ENCODE peak calls at places on chromosomes 2 and 18, in nine cellular contexts. One of them, this sample, is unnamed.

GRCh38 chr2:26648516-26648915 is 7.3 kb upstream of the CIB4 start:
- DNase-seq in effector memory CD4-positive, alpha-beta T cell: no peak
- DNase-seq in activated naive CD8-positive, alpha-beta T cell treated with anti-CD3 and anti-CD28 coated beads, Interleukin-2, amount 50 U/mL, for 24 hours: no peak
- DNase-seq in stimulated activated CD4-positive, alpha-beta T cell treated with anti-CD3 and anti-CD28 coated beads, TNF-alpha, amount 100 ng/mL, for 4 hours: no peak
- DNase-seq in NCI-H345: no peak
- DNase-seq in stomach: peak; percentile 11
- DNase-seq in kidney glomerular epithelial cell: no peak
- DNase-seq in cardiac muscle cell: no peak
- DNase-seq in SK-N-SH: no peak
- DNase-seq in this sample: no peak

GRCh38 chr2:25158096-25158852 is 10.1 kb downstream of the POMC start:
- DNase-seq in effector memory CD4-positive, alpha-beta T cell: no peak
- DNase-seq in activated naive CD8-positive, alpha-beta T cell treated with anti-CD3 and anti-CD28 coated beads, Interleukin-2, amount 50 U/mL, for 24 hours: no peak
- DNase-seq in stimulated activated CD4-positive, alpha-beta T cell treated with anti-CD3 and anti-CD28 coated beads, TNF-alpha, amount 100 ng/mL, for 4 hours: no peak
- DNase-seq in NCI-H345: no peak
- DNase-seq in stomach: no peak
- DNase-seq in kidney glomerular epithelial cell: no peak
- DNase-seq in cardiac muscle cell: no peak
- DNase-seq in SK-N-SH: no peak
- DNase-seq in this sample: no peak

GRCh38 chr2:98543842-98544241 is 64.5 kb downstream of the COA5 start:
- DNase-seq in effector memory CD4-positive, alpha-beta T cell: no peak
- DNase-seq in activated naive CD8-positive, alpha-beta T cell treated with anti-CD3 and anti-CD28 coated beads, Interleukin-2, amount 50 U/mL, for 24 hours: no peak
- DNase-seq in stimulated activated CD4-positive, alpha-beta T cell treated with anti-CD3 and anti-CD28 coated beads, TNF-alpha, amount 100 ng/mL, for 4 hours: no peak
- DNase-seq in NCI-H345: no peak
- DNase-seq in stomach: no peak
- DNase-seq in kidney glomerular epithelial cell: no peak
- DNase-seq in cardiac muscle cell: no peak
- DNase-seq in SK-N-SH: no peak
- DNase-seq in this sample: no peak

GRCh38 chr2:109526442-109526970 is 87.3 kb downstream of the SEPTIN10 start:
- DNase-seq in effector memory CD4-positive, alpha-beta T cell: no peak
- DNase-seq in activated naive CD8-positive, alpha-beta T cell treated with anti-CD3 and anti-CD28 coated beads, Interleukin-2, amount 50 U/mL, for 24 hours: no peak
- DNase-seq in stimulated activated CD4-positive, alpha-beta T cell treated with anti-CD3 and anti-CD28 coated beads, TNF-alpha, amount 100 ng/mL, for 4 hours: no peak
- DNase-seq in NCI-H345: no peak
- DNase-seq in stomach: no peak
- DNase-seq in kidney glomerular epithelial cell: no peak
- DNase-seq in cardiac muscle cell: no peak
- DNase-seq in SK-N-SH: no peak
- DNase-seq in this sample: no peak

GRCh38 chr2:39476524-39476923 is 39.4 kb upstream of the MAP4K3 start:
- DNase-seq in effector memory CD4-positive, alpha-beta T cell: no peak
- DNase-seq in activated naive CD8-positive, alpha-beta T cell treated with anti-CD3 and anti-CD28 coated beads, Interleukin-2, amount 50 U/mL, for 24 hours: no peak
- DNase-seq in stimulated activated CD4-positive, alpha-beta T cell treated with anti-CD3 and anti-CD28 coated beads, TNF-alpha, amount 100 ng/mL, for 4 hours: no peak
- DNase-seq in NCI-H345: no peak
- DNase-seq in stomach: no peak
- DNase-seq in kidney glomerular epithelial cell: no peak
- DNase-seq in cardiac muscle cell: no peak
- DNase-seq in SK-N-SH: no peak
- DNase-seq in this sample: no peak

GRCh38 chr2:234453216-234453615 is 43.7 kb downstream of the ARL4C start:
- DNase-seq in effector memory CD4-positive, alpha-beta T cell: no peak
- DNase-seq in activated naive CD8-positive, alpha-beta T cell treated with anti-CD3 and anti-CD28 coated beads, Interleukin-2, amount 50 U/mL, for 24 hours: no peak
- DNase-seq in stimulated activated CD4-positive, alpha-beta T cell treated with anti-CD3 and anti-CD28 coated beads, TNF-alpha, amount 100 ng/mL, for 4 hours: no peak
- DNase-seq in NCI-H345: no peak
- DNase-seq in stomach: no peak
- DNase-seq in kidney glomerular epithelial cell: no peak
- DNase-seq in cardiac muscle cell: no peak
- DNase-seq in SK-N-SH: no peak
- DNase-seq in this sample: no peak

GRCh38 chr2:73931531-73932500 is 5.1 kb downstream of the DGUOK start:
- DNase-seq in effector memory CD4-positive, alpha-beta T cell: no peak
- DNase-seq in activated naive CD8-positive, alpha-beta T cell treated with anti-CD3 and anti-CD28 coated beads, Interleukin-2, amount 50 U/mL, for 24 hours: peak; percentile 43
- DNase-seq in stimulated activated CD4-positive, alpha-beta T cell treated with anti-CD3 and anti-CD28 coated beads, TNF-alpha, amount 100 ng/mL, for 4 hours: peak; percentile 27
- DNase-seq in NCI-H345: no peak
- DNase-seq in stomach: no peak
- DNase-seq in kidney glomerular epithelial cell: peak; percentile 14
- DNase-seq in cardiac muscle cell: no peak
- DNase-seq in SK-N-SH: no peak
- DNase-seq in this sample: no peak

GRCh38 chr2:15246870-15247269 is 314.3 kb downstream of the NBAS start:
- DNase-seq in effector memory CD4-positive, alpha-beta T cell: no peak
- DNase-seq in activated naive CD8-positive, alpha-beta T cell treated with anti-CD3 and anti-CD28 coated beads, Interleukin-2, amount 50 U/mL, for 24 hours: no peak
- DNase-seq in stimulated activated CD4-positive, alpha-beta T cell treated with anti-CD3 and anti-CD28 coated beads, TNF-alpha, amount 100 ng/mL, for 4 hours: no peak
- DNase-seq in NCI-H345: no peak
- DNase-seq in stomach: no peak
- DNase-seq in kidney glomerular epithelial cell: no peak
- DNase-seq in cardiac muscle cell: no peak
- DNase-seq in SK-N-SH: no peak
- DNase-seq in this sample: no peak

GRCh38 chr18:24497052-24497754 is 36.8 kb downstream of the HRH4 start:
- DNase-seq in effector memory CD4-positive, alpha-beta T cell: no peak
- DNase-seq in activated naive CD8-positive, alpha-beta T cell treated with anti-CD3 and anti-CD28 coated beads, Interleukin-2, amount 50 U/mL, for 24 hours: no peak
- DNase-seq in stimulated activated CD4-positive, alpha-beta T cell treated with anti-CD3 and anti-CD28 coated beads, TNF-alpha, amount 100 ng/mL, for 4 hours: no peak
- DNase-seq in NCI-H345: no peak
- DNase-seq in stomach: no peak
- DNase-seq in kidney glomerular epithelial cell: peak; percentile 41
- DNase-seq in cardiac muscle cell: no peak
- DNase-seq in SK-N-SH: no peak
- DNase-seq in this sample: no peak

GRCh38 chr2:26744953-26745352 is 19.1 kb upstream of the SLC35F6 start:
- DNase-seq in effector memory CD4-positive, alpha-beta T cell: no peak
- DNase-seq in activated naive CD8-positive, alpha-beta T cell treated with anti-CD3 and anti-CD28 coated beads, Interleukin-2, amount 50 U/mL, for 24 hours: no peak
- DNase-seq in stimulated activated CD4-positive, alpha-beta T cell treated with anti-CD3 and anti-CD28 coated beads, TNF-alpha, amount 100 ng/mL, for 4 hours: no peak
- DNase-seq in NCI-H345: no peak
- DNase-seq in stomach: no peak
- DNase-seq in kidney glomerular epithelial cell: no peak
- DNase-seq in cardiac muscle cell: no peak
- DNase-seq in SK-N-SH: peak; percentile 13
- DNase-seq in this sample: no peak

GRCh38 chr2:48144777-48145176 is 238.5 kb upstream of the FBXO11 start:
- DNase-seq in effector memory CD4-positive, alpha-beta T cell: no peak
- DNase-seq in activated naive CD8-positive, alpha-beta T cell treated with anti-CD3 and anti-CD28 coated beads, Interleukin-2, amount 50 U/mL, for 24 hours: no peak
- DNase-seq in stimulated activated CD4-positive, alpha-beta T cell treated with anti-CD3 and anti-CD28 coated beads, TNF-alpha, amount 100 ng/mL, for 4 hours: no peak
- DNase-seq in NCI-H345: peak; percentile 37
- DNase-seq in stomach: no peak
- DNase-seq in kidney glomerular epithelial cell: no peak
- DNase-seq in cardiac muscle cell: peak; percentile 63
- DNase-seq in SK-N-SH: no peak
- DNase-seq in this sample: no peak

GRCh38 chr2:54572262-54572635 is 116.1 kb downstream of the SPTBN1 start:
- DNase-seq in effector memory CD4-positive, alpha-beta T cell: no peak
- DNase-seq in activated naive CD8-positive, alpha-beta T cell treated with anti-CD3 and anti-CD28 coated beads, Interleukin-2, amount 50 U/mL, for 24 hours: no peak
- DNase-seq in stimulated activated CD4-positive, alpha-beta T cell treated with anti-CD3 and anti-CD28 coated beads, TNF-alpha, amount 100 ng/mL, for 4 hours: no peak
- DNase-seq in NCI-H345: peak; percentile 66
- DNase-seq in stomach: no peak
- DNase-seq in kidney glomerular epithelial cell: peak; percentile 87
- DNase-seq in cardiac muscle cell: no peak
- DNase-seq in SK-N-SH: no peak
- DNase-seq in this sample: no peak

GRCh38 chr2:20250436-20250835 is 25.5 kb upstream of the SDC1 start:
- DNase-seq in effector memory CD4-positive, alpha-beta T cell: no peak
- DNase-seq in activated naive CD8-positive, alpha-beta T cell treated with anti-CD3 and anti-CD28 coated beads, Interleukin-2, amount 50 U/mL, for 24 hours: no peak
- DNase-seq in stimulated activated CD4-positive, alpha-beta T cell treated with anti-CD3 and anti-CD28 coated beads, TNF-alpha, amount 100 ng/mL, for 4 hours: no peak
- DNase-seq in NCI-H345: no peak
- DNase-seq in stomach: no peak
- DNase-seq in kidney glomerular epithelial cell: no peak
- DNase-seq in cardiac muscle cell: no peak
- DNase-seq in SK-N-SH: no peak
- DNase-seq in this sample: no peak

GRCh38 chr2:98503481-98504096 is 58.9 kb downstream of the INPP4A start:
- DNase-seq in effector memory CD4-positive, alpha-beta T cell: no peak
- DNase-seq in activated naive CD8-positive, alpha-beta T cell treated with anti-CD3 and anti-CD28 coated beads, Interleukin-2, amount 50 U/mL, for 24 hours: no peak
- DNase-seq in stimulated activated CD4-positive, alpha-beta T cell treated with anti-CD3 and anti-CD28 coated beads, TNF-alpha, amount 100 ng/mL, for 4 hours: no peak
- DNase-seq in NCI-H345: no peak
- DNase-seq in stomach: no peak
- DNase-seq in kidney glomerular epithelial cell: no peak
- DNase-seq in cardiac muscle cell: no peak
- DNase-seq in SK-N-SH: no peak
- DNase-seq in this sample: no peak

GRCh38 chr2:239792649-239793010 is 232.5 kb downstream of the NDUFA10 start:
- DNase-seq in effector memory CD4-positive, alpha-beta T cell: no peak
- DNase-seq in activated naive CD8-positive, alpha-beta T cell treated with anti-CD3 and anti-CD28 coated beads, Interleukin-2, amount 50 U/mL, for 24 hours: no peak
- DNase-seq in stimulated activated CD4-positive, alpha-beta T cell treated with anti-CD3 and anti-CD28 coated beads, TNF-alpha, amount 100 ng/mL, for 4 hours: no peak
- DNase-seq in NCI-H345: no peak
- DNase-seq in stomach: peak; percentile 13
- DNase-seq in kidney glomerular epithelial cell: no peak
- DNase-seq in cardiac muscle cell: no peak
- DNase-seq in SK-N-SH: no peak
- DNase-seq in this sample: peak; percentile 19

GRCh38 chr2:110876167-110876999 is 144.0 kb downstream of the ACOXL start:
- DNase-seq in effector memory CD4-positive, alpha-beta T cell: no peak
- DNase-seq in activated naive CD8-positive, alpha-beta T cell treated with anti-CD3 and anti-CD28 coated beads, Interleukin-2, amount 50 U/mL, for 24 hours: no peak
- DNase-seq in stimulated activated CD4-positive, alpha-beta T cell treated with anti-CD3 and anti-CD28 coated beads, TNF-alpha, amount 100 ng/mL, for 4 hours: no peak
- DNase-seq in NCI-H345: no peak
- DNase-seq in stomach: no peak
- DNase-seq in kidney glomerular epithelial cell: no peak
- DNase-seq in cardiac muscle cell: no peak
- DNase-seq in SK-N-SH: no peak
- DNase-seq in this sample: no peak

GRCh38 chr18:44758821-44759624 is 78.3 kb downstream of the SETBP1 start:
- DNase-seq in effector memory CD4-positive, alpha-beta T cell: no peak
- DNase-seq in activated naive CD8-positive, alpha-beta T cell treated with anti-CD3 and anti-CD28 coated beads, Interleukin-2, amount 50 U/mL, for 24 hours: peak; percentile 59
- DNase-seq in stimulated activated CD4-positive, alpha-beta T cell treated with anti-CD3 and anti-CD28 coated beads, TNF-alpha, amount 100 ng/mL, for 4 hours: no peak
- DNase-seq in NCI-H345: no peak
- DNase-seq in stomach: no peak
- DNase-seq in kidney glomerular epithelial cell: no peak
- DNase-seq in cardiac muscle cell: no peak
- DNase-seq in SK-N-SH: no peak
- DNase-seq in this sample: no peak

GRCh38 chr2:100237770-100238169 is 84.5 kb downstream of the LONRF2 start:
- DNase-seq in effector memory CD4-positive, alpha-beta T cell: no peak
- DNase-seq in activated naive CD8-positive, alpha-beta T cell treated with anti-CD3 and anti-CD28 coated beads, Interleukin-2, amount 50 U/mL, for 24 hours: no peak
- DNase-seq in stimulated activated CD4-positive, alpha-beta T cell treated with anti-CD3 and anti-CD28 coated beads, TNF-alpha, amount 100 ng/mL, for 4 hours: no peak
- DNase-seq in NCI-H345: no peak
- DNase-seq in stomach: peak; percentile 22
- DNase-seq in kidney glomerular epithelial cell: peak; percentile 2
- DNase-seq in cardiac muscle cell: peak; percentile 25
- DNase-seq in SK-N-SH: peak; percentile 51
- DNase-seq in this sample: no peak

GRCh38 chr2:232327089-232328037 is 51.2 kb upstream of the ALPP start:
- DNase-seq in effector memory CD4-positive, alpha-beta T cell: peak; percentile 62
- DNase-seq in activated naive CD8-positive, alpha-beta T cell treated with anti-CD3 and anti-CD28 coated beads, Interleukin-2, amount 50 U/mL, for 24 hours: peak; percentile 88
- DNase-seq in stimulated activated CD4-positive, alpha-beta T cell treated with anti-CD3 and anti-CD28 coated beads, TNF-alpha, amount 100 ng/mL, for 4 hours: peak; percentile 66
- DNase-seq in NCI-H345: peak; percentile 41
- DNase-seq in stomach: peak; percentile 77
- DNase-seq in kidney glomerular epithelial cell: peak; percentile 18
- DNase-seq in cardiac muscle cell: peak; percentile 64
- DNase-seq in SK-N-SH: peak; percentile 85
- DNase-seq in this sample: peak; percentile 80

GRCh38 chr2:169573974-169574299 is 272 bp upstream of the FASTKD1 start:
- DNase-seq in effector memory CD4-positive, alpha-beta T cell: no peak
- DNase-seq in activated naive CD8-positive, alpha-beta T cell treated with anti-CD3 and anti-CD28 coated beads, Interleukin-2, amount 50 U/mL, for 24 hours: no peak
- DNase-seq in stimulated activated CD4-positive, alpha-beta T cell treated with anti-CD3 and anti-CD28 coated beads, TNF-alpha, amount 100 ng/mL, for 4 hours: no peak
- DNase-seq in NCI-H345: no peak
- DNase-seq in stomach: no peak
- DNase-seq in kidney glomerular epithelial cell: no peak
- DNase-seq in cardiac muscle cell: no peak
- DNase-seq in SK-N-SH: no peak
- DNase-seq in this sample: no peak

GRCh38 chr2:160859086-160859485 is 301.1 kb upstream of the TANK start:
- DNase-seq in effector memory CD4-positive, alpha-beta T cell: no peak
- DNase-seq in activated naive CD8-positive, alpha-beta T cell treated with anti-CD3 and anti-CD28 coated beads, Interleukin-2, amount 50 U/mL, for 24 hours: no peak
- DNase-seq in stimulated activated CD4-positive, alpha-beta T cell treated with anti-CD3 and anti-CD28 coated beads, TNF-alpha, amount 100 ng/mL, for 4 hours: no peak
- DNase-seq in NCI-H345: peak; percentile 46
- DNase-seq in stomach: no peak
- DNase-seq in kidney glomerular epithelial cell: no peak
- DNase-seq in cardiac muscle cell: peak; percentile 12
- DNase-seq in SK-N-SH: peak; percentile 8
- DNase-seq in this sample: peak; percentile 47

GRCh38 chr2:190343500-190344274 is at the start of gene INPP1:
- DNase-seq in effector memory CD4-positive, alpha-beta T cell: peak; percentile 13
- DNase-seq in activated naive CD8-positive, alpha-beta T cell treated with anti-CD3 and anti-CD28 coated beads, Interleukin-2, amount 50 U/mL, for 24 hours: peak; percentile 53
- DNase-seq in stimulated activated CD4-positive, alpha-beta T cell treated with anti-CD3 and anti-CD28 coated beads, TNF-alpha, amount 100 ng/mL, for 4 hours: no peak
- DNase-seq in NCI-H345: peak; percentile 58
- DNase-seq in stomach: peak; percentile 64
- DNase-seq in kidney glomerular epithelial cell: peak; percentile 41
- DNase-seq in cardiac muscle cell: peak; percentile 68
- DNase-seq in SK-N-SH: peak; percentile 87
- DNase-seq in this sample: peak; percentile 79

GRCh38 chr2:26889796-26890195 is 41.9 kb downstream of the DPYSL5 start:
- DNase-seq in effector memory CD4-positive, alpha-beta T cell: no peak
- DNase-seq in activated naive CD8-positive, alpha-beta T cell treated with anti-CD3 and anti-CD28 coated beads, Interleukin-2, amount 50 U/mL, for 24 hours: no peak
- DNase-seq in stimulated activated CD4-positive, alpha-beta T cell treated with anti-CD3 and anti-CD28 coated beads, TNF-alpha, amount 100 ng/mL, for 4 hours: no peak
- DNase-seq in NCI-H345: no peak
- DNase-seq in stomach: no peak
- DNase-seq in kidney glomerular epithelial cell: no peak
- DNase-seq in cardiac muscle cell: no peak
- DNase-seq in SK-N-SH: no peak
- DNase-seq in this sample: no peak

GRCh38 chr18:13878858-13879257 is 36.5 kb downstream of the MC2R start:
- DNase-seq in effector memory CD4-positive, alpha-beta T cell: no peak
- DNase-seq in activated naive CD8-positive, alpha-beta T cell treated with anti-CD3 and anti-CD28 coated beads, Interleukin-2, amount 50 U/mL, for 24 hours: no peak
- DNase-seq in stimulated activated CD4-positive, alpha-beta T cell treated with anti-CD3 and anti-CD28 coated beads, TNF-alpha, amount 100 ng/mL, for 4 hours: no peak
- DNase-seq in NCI-H345: peak; percentile 28
- DNase-seq in stomach: no peak
- DNase-seq in kidney glomerular epithelial cell: no peak
- DNase-seq in cardiac muscle cell: no peak
- DNase-seq in SK-N-SH: no peak
- DNase-seq in this sample: no peak

GRCh38 chr2:140117371-140117770 is 1337.2 kb upstream of the NXPH2 start:
- DNase-seq in effector memory CD4-positive, alpha-beta T cell: no peak
- DNase-seq in activated naive CD8-positive, alpha-beta T cell treated with anti-CD3 and anti-CD28 coated beads, Interleukin-2, amount 50 U/mL, for 24 hours: no peak
- DNase-seq in stimulated activated CD4-positive, alpha-beta T cell treated with anti-CD3 and anti-CD28 coated beads, TNF-alpha, amount 100 ng/mL, for 4 hours: no peak
- DNase-seq in NCI-H345: no peak
- DNase-seq in stomach: no peak
- DNase-seq in kidney glomerular epithelial cell: peak; percentile 86
- DNase-seq in cardiac muscle cell: no peak
- DNase-seq in SK-N-SH: no peak
- DNase-seq in this sample: no peak

GRCh38 chr18:9825571-9826073 is 60.2 kb upstream of the TXNDC2 start:
- DNase-seq in effector memory CD4-positive, alpha-beta T cell: no peak
- DNase-seq in activated naive CD8-positive, alpha-beta T cell treated with anti-CD3 and anti-CD28 coated beads, Interleukin-2, amount 50 U/mL, for 24 hours: no peak
- DNase-seq in stimulated activated CD4-positive, alpha-beta T cell treated with anti-CD3 and anti-CD28 coated beads, TNF-alpha, amount 100 ng/mL, for 4 hours: no peak
- DNase-seq in NCI-H345: peak; percentile 4
- DNase-seq in stomach: no peak
- DNase-seq in kidney glomerular epithelial cell: peak; percentile 81
- DNase-seq in cardiac muscle cell: no peak
- DNase-seq in SK-N-SH: no peak
- DNase-seq in this sample: no peak

GRCh38 chr2:39568561-39569006 is 97.1 kb upstream of the TMEM178A start:
- DNase-seq in effector memory CD4-positive, alpha-beta T cell: no peak
- DNase-seq in activated naive CD8-positive, alpha-beta T cell treated with anti-CD3 and anti-CD28 coated beads, Interleukin-2, amount 50 U/mL, for 24 hours: no peak
- DNase-seq in stimulated activated CD4-positive, alpha-beta T cell treated with anti-CD3 and anti-CD28 coated beads, TNF-alpha, amount 100 ng/mL, for 4 hours: no peak
- DNase-seq in NCI-H345: no peak
- DNase-seq in stomach: no peak
- DNase-seq in kidney glomerular epithelial cell: peak; percentile 85
- DNase-seq in cardiac muscle cell: no peak
- DNase-seq in SK-N-SH: no peak
- DNase-seq in this sample: no peak

GRCh38 chr2:198314559-198315153 is 510.3 kb downstream of the PLCL1 start:
- DNase-seq in effector memory CD4-positive, alpha-beta T cell: no peak
- DNase-seq in activated naive CD8-positive, alpha-beta T cell treated with anti-CD3 and anti-CD28 coated beads, Interleukin-2, amount 50 U/mL, for 24 hours: no peak
- DNase-seq in stimulated activated CD4-positive, alpha-beta T cell treated with anti-CD3 and anti-CD28 coated beads, TNF-alpha, amount 100 ng/mL, for 4 hours: no peak
- DNase-seq in NCI-H345: peak; percentile 43
- DNase-seq in stomach: no peak
- DNase-seq in kidney glomerular epithelial cell: peak; percentile 44
- DNase-seq in cardiac muscle cell: peak; percentile 55
- DNase-seq in SK-N-SH: no peak
- DNase-seq in this sample: no peak

GRCh38 chr2:69358914-69359313 is 28.1 kb downstream of the GFPT1 start:
- DNase-seq in effector memory CD4-positive, alpha-beta T cell: no peak
- DNase-seq in activated naive CD8-positive, alpha-beta T cell treated with anti-CD3 and anti-CD28 coated beads, Interleukin-2, amount 50 U/mL, for 24 hours: no peak
- DNase-seq in stimulated activated CD4-positive, alpha-beta T cell treated with anti-CD3 and anti-CD28 coated beads, TNF-alpha, amount 100 ng/mL, for 4 hours: no peak
- DNase-seq in NCI-H345: no peak
- DNase-seq in stomach: no peak
- DNase-seq in kidney glomerular epithelial cell: no peak
- DNase-seq in cardiac muscle cell: no peak
- DNase-seq in SK-N-SH: no peak
- DNase-seq in this sample: no peak

GRCh38 chr2:95346236-95346737 is 49.1 kb downstream of the KCNIP3 start:
- DNase-seq in effector memory CD4-positive, alpha-beta T cell: no peak
- DNase-seq in activated naive CD8-positive, alpha-beta T cell treated with anti-CD3 and anti-CD28 coated beads, Interleukin-2, amount 50 U/mL, for 24 hours: peak; percentile 13
- DNase-seq in stimulated activated CD4-positive, alpha-beta T cell treated with anti-CD3 and anti-CD28 coated beads, TNF-alpha, amount 100 ng/mL, for 4 hours: no peak
- DNase-seq in NCI-H345: peak; percentile 32
- DNase-seq in stomach: peak; percentile 69
- DNase-seq in kidney glomerular epithelial cell: peak; percentile 60
- DNase-seq in cardiac muscle cell: peak; percentile 48
- DNase-seq in SK-N-SH: peak; percentile 68
- DNase-seq in this sample: peak; percentile 54

GRCh38 chr18:48227206-48227605 is 182.0 kb downstream of the ZBTB7C start:
- DNase-seq in effector memory CD4-positive, alpha-beta T cell: no peak
- DNase-seq in activated naive CD8-positive, alpha-beta T cell treated with anti-CD3 and anti-CD28 coated beads, Interleukin-2, amount 50 U/mL, for 24 hours: no peak
- DNase-seq in stimulated activated CD4-positive, alpha-beta T cell treated with anti-CD3 and anti-CD28 coated beads, TNF-alpha, amount 100 ng/mL, for 4 hours: no peak
- DNase-seq in NCI-H345: no peak
- DNase-seq in stomach: no peak
- DNase-seq in kidney glomerular epithelial cell: no peak
- DNase-seq in cardiac muscle cell: no peak
- DNase-seq in SK-N-SH: no peak
- DNase-seq in this sample: no peak